ENCODE peak calls at places on chromosomes 12 and 14, in five cellular contexts. C is PC-3, Q is trophoblast cell, O is IMR-90, E is AG04450. B is an unnamed sample. For H3K9me3 and H3K27me3, the result is how much of the 10 kb centered on the place peaks cover.

GRCh38 chr12:99153283-99153682 is 494.3 kb upstream of the GARIN6 start:
- DNase-seq in C (no peak), Q (no peak), O (no peak), E (no peak), B (no peak)

GRCh38 chr12:14854586-14855163 is 11.3 kb upstream of the ART4 start:
- DNase-seq in C (peak), Q (no peak), O (peak), E (no peak), B (no peak)

GRCh38 chr12:50234347-50234746 is 49.0 kb downstream of the LIMA1 start:
- DNase-seq in C (peak), Q (peak), O (no peak), E (no peak), B (peak)

GRCh38 chr14:74836251-74836957 is 39.5 kb downstream of the PROX2 start:
- DNase-seq in C (no peak), Q (no peak), O (peak), E (no peak), B (no peak)

GRCh38 chr14:51938137-51938536 is 51.2 kb upstream of the RTRAF start:
- DNase-seq in C (no peak), Q (no peak), O (peak), E (no peak), B (no peak)

GRCh38 chr12:89662623-89663022 is 46.0 kb downstream of the ATP2B1 start:
- DNase-seq in C (no peak), Q (no peak), O (no peak), E (no peak), B (no peak)

GRCh38 chr14:21071225-21072041 is 1.3 kb downstream of the ARHGEF40 start:
- DNase-seq in C (peak), Q (peak), O (peak), E (peak), B (peak)

GRCh38 chr12:125053821-125054220 is 11.4 kb upstream of the AACS start:
- DNase-seq in C (no peak), Q (no peak), O (no peak), E (no peak), B (no peak)

GRCh38 chr14:103386632-103387329 is 1.6 kb downstream of the MARK3 start:
- DNase-seq in C (no peak), Q (no peak), O (peak), E (no peak), B (no peak)

GRCh38 chr14:89621009-89621421 is 204.0 kb upstream of the FOXN3 start:
- DNase-seq in C (no peak), Q (no peak), O (no peak), E (no peak), B (no peak)

GRCh38 chr12:15848606-15849005 is 33.6 kb upstream of the STRAP start:
- DNase-seq in C (no peak), Q (no peak), O (no peak), E (no peak), B (no peak)

GRCh38 chr14:26323781-26324363 is 274.0 kb downstream of the NOVA1 start:
- DNase-seq in C (no peak), Q (no peak), O (no peak), E (no peak), B (no peak)

GRCh38 chr12:93783827-93784226 is 106.7 kb downstream of the CRADD start:
- DNase-seq in C (no peak), Q (no peak), O (no peak), E (no peak), B (no peak)

GRCh38 chr14:50920482-50921225 is 23.6 kb downstream of the PYGL start:
- DNase-seq in C (peak), Q (peak), O (peak), E (peak), B (no peak)

GRCh38 chr12:115437061-115437567 is 753.1 kb upstream of the TBX3 start:
- DNase-seq in C (no peak), Q (no peak), O (no peak), E (no peak), B (no peak)

GRCh38 chr12:79658221-79658620 is 32.5 kb downstream of the PAWR start:
- DNase-seq in C (no peak), Q (no peak), O (peak), E (no peak), B (no peak)

GRCh38 chr14:101301011-101301410 is 260.3 kb upstream of the DIO3 start:
- DNase-seq in C (no peak), Q (no peak), O (no peak), E (no peak), B (no peak)

GRCh38 chr12:71780207-71780822 is 25.7 kb downstream of the RAB21 start:
- DNase-seq in C (peak), Q (peak), O (peak), E (no peak), B (peak)

GRCh38 chr12:132397152-132397933 is 68.0 kb upstream of the GALNT9 start:
- DNase-seq in C (no peak), Q (no peak), O (no peak), E (no peak), B (no peak)

GRCh38 chr12:49671051-49671765 is 36.0 kb downstream of the FMNL3 start:
- DNase-seq in C (no peak), Q (no peak), O (no peak), E (no peak), B (no peak)

GRCh38 chr12:90958995-90959394 is 4.0 kb upstream of the CCER1 start:
- DNase-seq in C (peak), Q (no peak), O (peak), E (no peak), B (no peak)

GRCh38 chr14:21097616-21098133 is 780 bp downstream of the ZNF219 start:
- DNase-seq in C (no peak), Q (no peak), O (no peak), E (no peak), B (no peak)

GRCh38 chr14:49962616-49963015 is 69.7 kb downstream of the ARF6 start:
- DNase-seq in C (peak), Q (peak), O (no peak), E (no peak), B (peak)

GRCh38 chr12:120579179-120579578 is 2.0 kb downstream of the POP5 start:
- DNase-seq in C (no peak), Q (no peak), O (no peak), E (no peak), B (no peak)

GRCh38 chr12:62562892-62563291 is 96.3 kb downstream of the MON2 start:
- DNase-seq in C (no peak), Q (no peak), O (peak), E (no peak), B (peak)

GRCh38 chr14:61588419-61588901 is 106.9 kb upstream of the HIF1A start:
- DNase-seq in C (no peak), Q (no peak), O (peak), E (no peak), B (peak)

GRCh38 chr12:48183091-48183875 is at the start of gene CCDC184:
- DNase-seq in C (peak), Q (no peak), O (peak), E (no peak), B (peak)

GRCh38 chr12:15899282-15899870 is 11.8 kb upstream of the DERA start:
- DNase-seq in C (peak), Q (no peak), O (no peak), E (no peak), B (no peak)

DNA sequence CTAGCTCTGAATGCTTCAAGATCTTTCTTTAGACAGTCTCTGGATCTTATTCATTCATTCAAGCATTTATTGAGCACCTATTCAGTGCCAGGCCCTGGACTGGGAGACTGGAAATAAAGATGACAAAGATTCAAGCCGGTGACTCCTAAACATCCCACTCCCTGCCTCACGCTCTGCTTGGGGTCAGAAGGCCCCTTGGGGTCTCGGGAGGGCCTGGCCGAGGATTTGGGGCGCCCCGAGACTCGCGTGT is 224 bp upstream of the DTX1 start:
- DNase-seq in C (no peak), Q (no peak), O (no peak), E (no peak), B (no peak)
- H3K4me3 ChIP-seq in C (peak), Q (no peak), O (no peak), E (no peak), B (no peak)

DNA sequence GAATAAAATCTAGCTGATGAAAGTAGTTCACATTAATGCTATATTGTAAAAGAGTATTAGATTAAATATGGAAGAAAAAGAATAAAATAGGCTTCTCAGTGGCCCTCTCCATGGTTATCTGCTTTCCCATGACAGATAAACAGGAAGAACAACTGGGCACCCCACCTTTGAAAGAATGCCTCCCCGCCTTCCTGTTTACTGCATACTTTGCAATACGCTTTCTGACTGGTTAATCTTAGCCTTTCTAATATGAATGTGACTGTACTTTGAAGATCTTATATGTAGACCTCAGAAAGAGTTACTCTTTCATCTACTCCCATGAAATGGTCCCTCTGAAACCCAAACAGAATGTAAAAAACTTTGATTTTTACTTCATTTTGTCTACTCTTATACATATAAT is 34.1 kb upstream of the DAAM1 start:
- DNase-seq in C (no peak), Q (no peak), O (no peak), E (no peak), B (no peak)
- H3K9me3 ChIP-seq in C (under half), Q (under half), O (under half), E (under half), B (under half)

GRCh38 chr14:69569859-69570258 is 4.8 kb downstream of the CCDC177 start:
- DNase-seq in C (no peak), Q (no peak), O (no peak), E (no peak), B (no peak)

GRCh38 chr14:69570836-69571330 is 3.8 kb downstream of the CCDC177 start:
- DNase-seq in C (no peak), Q (no peak), O (no peak), E (no peak), B (no peak)

GRCh38 chr14:69572634-69573135 is 2.0 kb downstream of the CCDC177 start:
- DNase-seq in C (no peak), Q (no peak), O (no peak), E (no peak), B (no peak)

GRCh38 chr14:69571879-69572633 is 2.6 kb downstream of the CCDC177 start:
- DNase-seq in C (peak), Q (no peak), O (peak), E (no peak), B (peak)

DNA sequence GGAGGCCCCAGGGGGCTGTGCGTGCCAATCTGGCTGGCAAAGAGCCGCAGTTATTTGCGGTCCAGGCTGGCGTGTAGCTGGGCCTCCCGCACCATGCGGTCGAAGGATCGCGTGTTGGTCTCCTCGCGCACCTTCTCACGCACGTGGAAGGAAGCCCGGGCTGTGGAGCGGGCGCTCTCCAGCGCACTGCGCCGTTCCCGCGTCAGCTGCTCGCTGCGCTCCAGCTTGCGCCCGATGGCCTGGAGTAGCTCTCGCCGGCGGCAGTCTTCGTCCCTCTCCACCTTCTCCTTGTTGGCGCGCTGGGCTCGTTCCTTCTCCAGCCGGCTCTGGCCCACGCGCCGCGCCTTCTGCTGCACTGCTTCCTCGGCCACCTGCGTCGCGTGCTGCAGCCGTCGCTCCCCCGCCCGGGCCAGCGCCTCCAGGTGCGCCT is 3.2 kb downstream of the CCDC177 start:
- DNase-seq in C (no peak), Q (no peak), O (no peak), E (no peak), B (no peak)
- H3K27me3 ChIP-seq in C (half or more), Q (under half), O (half or more), E (half or more), B (under half)

GRCh38 chr14:30016025-30016424 is 88.4 kb upstream of the PRKD1 start:
- DNase-seq in C (no peak), Q (no peak), O (no peak), E (no peak), B (no peak)
- H3K4me3 ChIP-seq in C (no peak), Q (no peak), O (no peak), E (no peak), B (no peak)

DNA sequence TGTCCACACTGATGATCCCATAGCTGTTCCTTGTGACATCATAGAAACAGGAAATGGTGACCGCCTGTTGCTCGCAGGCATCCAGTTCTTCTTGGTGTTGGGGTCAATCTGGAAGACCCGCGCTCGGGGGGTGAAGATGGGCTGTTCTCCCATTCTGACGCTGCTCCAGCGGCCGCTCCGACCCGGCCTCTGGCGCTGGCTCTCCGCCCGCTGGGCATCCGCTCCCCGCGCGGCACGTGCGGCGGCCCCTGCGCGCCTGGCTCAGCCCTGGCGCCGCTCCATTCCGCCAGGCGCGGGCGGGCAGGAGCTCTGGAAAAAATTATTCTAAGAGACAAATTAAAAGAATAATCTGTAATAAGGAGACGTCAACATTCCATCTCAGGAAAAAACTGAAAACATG is 761.1 kb downstream of the TMEM121 start:
- DNase-seq in C (no peak), Q (no peak), O (no peak), E (no peak), B (no peak)
- H3K9me3 ChIP-seq in C (under half), Q (under half), O (under half), E (under half), B (under half)